ENCODE peak calls at places on chromosomes 13 and 19, in eight cellular contexts. R is CD4-positive, alpha-beta memory T cell; M is pancreas; G is mesenchymal stem cell; T is psoas muscle; A is AG10803; Z is GM23248; E is A549. D is an unnamed sample.
A peak's percentile ranks its signal among the peaks of the same experiment; 100 is the strongest.

GRCh38 chr19:15828121-15828620 is 12.7 kb upstream of the OR10H1 start:
- DNase-seq in E (no peak), G (no peak), R (no peak), T (no peak), M (no peak), A (no peak), Z (no peak), D (no peak)

GRCh38 chr13:41495044-41495443 is 37.7 kb downstream of the RGCC start:
- DNase-seq in Z (no peak), M (no peak), G (no peak), T (no peak), R (no peak), E (no peak), A (no peak), D (no peak)

GRCh38 chr19:48715681-48716171 is 3.8 kb downstream of the MAMSTR start:
- DNase-seq in Z (peak; percentile 41), A (peak; percentile 53), R (no peak), M (no peak), T (peak; percentile 70), G (no peak), E (no peak), D (no peak)

GRCh38 chr13:101811440-101811839 is 359.0 kb downstream of the ITGBL1 start:
- DNase-seq in G (no peak), A (no peak), Z (no peak), R (no peak), E (no peak), M (no peak), T (no peak), D (no peak)

GRCh38 chr13:80012281-80012680 is 328.6 kb downstream of the SPRY2 start:
- DNase-seq in G (no peak), M (no peak), R (no peak), E (no peak), Z (peak; percentile 47), A (no peak), T (no peak), D (peak; percentile 17)

GRCh38 chr13:105598551-105598950 is 936.9 kb downstream of the EFNB2 start:
- DNase-seq in A (peak; percentile 3), Z (no peak), M (no peak), R (no peak), E (no peak), G (peak; percentile 32), T (no peak), D (no peak)

GRCh38 chr19:13995017-13995728 is 10.9 kb downstream of the RFX1 start:
- DNase-seq in M (peak; percentile 87), R (no peak), A (peak; percentile 79), T (peak; percentile 77), G (no peak), E (no peak), Z (peak; percentile 79), D (no peak)

GRCh38 chr13:93116809-93117208 is 109.8 kb upstream of the GPC6 start:
- DNase-seq in R (no peak), M (no peak), G (no peak), T (no peak), Z (no peak), A (no peak), E (no peak), D (no peak)

GRCh38 chr19:42129399-42130253 is 2.6 kb downstream of the POU2F2 start:
- DNase-seq in E (no peak), M (no peak), R (no peak), A (peak; percentile 90), Z (peak; percentile 81), T (peak; percentile 61), G (no peak), D (peak; percentile 35)

GRCh38 chr19:33621811-33622504 is at the start of gene CHST8:
- DNase-seq in T (peak; percentile 62), R (no peak), M (peak; percentile 20), A (peak; percentile 20), Z (peak; percentile 69), G (no peak), E (no peak), D (no peak)

GRCh38 chr13:43783820-43784219 is 3.0 kb downstream of the ENOX1 start:
- DNase-seq in M (peak; percentile 35), T (no peak), G (peak; percentile 84), A (peak; percentile 61), E (peak; percentile 27), Z (peak; percentile 73), R (peak; percentile 20), D (no peak)

GRCh38 chr19:58229255-58229639 is 533 bp downstream of the ZNF544 start:
- DNase-seq in M (no peak), A (no peak), T (no peak), R (no peak), E (peak; percentile 56), G (peak; percentile 26), Z (peak; percentile 65), D (no peak)

GRCh38 chr13:41934120-41934519 is 26.8 kb downstream of the VWA8 start:
- DNase-seq in A (no peak), Z (no peak), M (no peak), R (no peak), G (no peak), E (no peak), T (no peak), D (no peak)

GRCh38 chr13:94382960-94383359 is 96.5 kb downstream of the DCT start:
- DNase-seq in A (no peak), M (no peak), Z (no peak), G (no peak), R (no peak), E (no peak), T (no peak), D (no peak)

GRCh38 chr13:77874406-77874805 is 44.2 kb downstream of the EDNRB start:
- DNase-seq in Z (peak; percentile 72), A (peak; percentile 14), R (no peak), M (no peak), E (no peak), T (no peak), G (no peak), D (no peak)

GRCh38 chr13:51797664-51798488 is 6.1 kb downstream of the DHRS12 start:
- DNase-seq in T (no peak), Z (peak; percentile 56), E (peak; percentile 67), A (peak; percentile 46), G (peak; percentile 58), R (peak; percentile 66), M (peak; percentile 93), D (peak; percentile 56)

GRCh38 chr13:113775451-113776145 is 16.6 kb downstream of the TMEM255B start:
- DNase-seq in R (no peak), M (no peak), Z (no peak), A (no peak), E (no peak), G (no peak), T (peak; percentile 30), D (no peak)

GRCh38 chr13:99307247-99307646 is at the start of gene GPR183:
- DNase-seq in M (no peak), Z (peak; percentile 46), T (no peak), G (peak; percentile 70), E (no peak), R (peak; percentile 81), A (no peak), D (no peak)
- H3K4me3 ChIP-seq in M (no peak within 1 kb of the TSS), Z (peak within 1 kb of the TSS; percentile 9), T (peak within 1 kb of the TSS; percentile 31), G (peak within 1 kb of the TSS; percentile 27), E (no peak within 1 kb of the TSS), R (peak within 1 kb of the TSS; percentile 80), A (no peak within 1 kb of the TSS), D (no peak within 1 kb of the TSS)

GRCh38 chr13:28492527-28493367 is 2.2 kb downstream of the FLT1 start:
- DNase-seq in T (no peak), R (peak; percentile 29), G (peak; percentile 61), E (no peak), A (no peak), Z (no peak), M (no peak), D (no peak)

GRCh38 chr13:28494537-28494860 is 429 bp downstream of the FLT1 start:
- DNase-seq in Z (peak; percentile 59), R (no peak), M (no peak), A (no peak), T (no peak), G (peak; percentile 52), E (no peak), D (no peak)

GRCh38 chr13:28494861-28495585 is at the start of gene FLT1:
- DNase-seq in T (peak; percentile 77), Z (peak; percentile 70), A (no peak), G (peak; percentile 61), M (no peak), E (no peak), R (no peak), D (peak; percentile 62)

GRCh38 chr13:28495586-28496564 is 947 bp upstream of the FLT1 start:
- DNase-seq in Z (peak; percentile 17), A (no peak), G (no peak), M (no peak), E (no peak), R (no peak), T (no peak), D (no peak)

GRCh38 chr13:28493740-28494536 is 990 bp downstream of the FLT1 start:
- DNase-seq in R (no peak), E (no peak), A (no peak), T (no peak), Z (peak; percentile 51), G (peak; percentile 54), M (no peak), D (no peak)
- H3K4me3 ChIP-seq in R (no peak overlapping the region), E (no peak overlapping the region), A (peak overlapping the region; percentile 57), T (peak overlapping the region; percentile 72), Z (peak overlapping the region; percentile 74), G (peak overlapping the region; percentile 65), M (no peak overlapping the region), D (no peak overlapping the region)

GRCh38 chr19:18831524-18832330 is at the start of gene UPF1:
- DNase-seq in Z (peak; percentile 96), T (peak; percentile 98), R (peak; percentile 95), A (peak; percentile 88), M (peak; percentile 93), E (peak; percentile 88), G (peak; percentile 90), D (peak; percentile 92)

GRCh38 chr19:18833141-18833476 is 1.4 kb downstream of the UPF1 start:
- DNase-seq in E (no peak), T (no peak), R (no peak), M (no peak), Z (peak; percentile 51), A (peak; percentile 20), G (peak; percentile 34), D (no peak)

GRCh38 chr19:18833849-18834643 is 2.3 kb downstream of the UPF1 start:
- DNase-seq in E (no peak), A (no peak), Z (peak; percentile 46), T (no peak), G (peak; percentile 21), R (no peak), M (no peak), D (no peak)

GRCh38 chr19:18832331-18833140 is 777 bp downstream of the UPF1 start:
- DNase-seq in T (no peak), M (no peak), R (no peak), A (peak; percentile 25), Z (peak; percentile 65), G (peak; percentile 51), E (peak; percentile 32), D (peak; percentile 55)

DNA sequence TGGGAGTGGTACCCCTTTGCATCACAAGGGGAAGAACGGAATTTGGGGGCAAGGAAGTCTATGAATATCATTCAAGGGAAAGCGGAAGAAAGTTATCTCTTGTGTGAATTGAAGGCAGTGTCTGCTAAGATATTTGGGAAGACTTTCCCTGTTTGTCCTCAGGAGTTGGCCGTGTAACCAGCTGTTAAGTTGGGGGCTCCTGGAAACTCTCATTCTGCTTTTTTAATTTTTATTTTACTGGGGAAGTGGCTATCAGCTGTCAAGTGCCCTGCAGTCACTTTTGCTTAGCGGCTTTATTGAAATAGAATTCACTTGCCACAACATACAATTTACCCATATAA is 2.9 kb downstream of the UPF1 start:
- DNase-seq in M (no peak), R (no peak), G (no peak), A (no peak), E (no peak), Z (no peak), T (no peak), D (no peak)
- H3K4me3 ChIP-seq in M (no peak overlapping the region), R (no peak overlapping the region), G (peak overlapping the region; percentile 92), A (peak overlapping the region; percentile 86), E (no peak overlapping the region), Z (peak overlapping the region; percentile 85), T (peak overlapping the region; percentile 97), D (no peak overlapping the region)

GRCh38 chr19:12984683-12985048 is 10.6 kb upstream of the NFIX start:
- DNase-seq in Z (no peak), G (no peak), T (no peak), E (no peak), A (no peak), R (no peak), M (no peak), D (no peak)
- H3K4me3 ChIP-seq in Z (no peak overlapping the region), G (no peak overlapping the region), T (peak overlapping the region; percentile 18), E (no peak overlapping the region), A (no peak overlapping the region), R (no peak overlapping the region), M (no peak overlapping the region), D (no peak overlapping the region)